ENCODE peak calls at places on chromosomes 16 and 17, in nine cellular contexts. One of them, this sample, is unnamed.

GRCh38 chr16:89710709-89711564 is 9.4 kb upstream of the SPATA2L start:
- DNase-seq in CD8-positive, alpha-beta memory T cell: no peak
- DNase-seq in A172: no peak
- DNase-seq in GM06990: no peak
- DNase-seq in T-helper 9 cell: no peak
- DNase-seq in AG09309: no peak
- DNase-seq in amygdala: no peak
- DNase-seq in heart left ventricle: no peak
- DNase-seq in hypothalamus: no peak
- DNase-seq in this sample: no peak

GRCh38 chr17:57406131-57406980 is 150.0 kb downstream of the MSI2 start:
- DNase-seq in GM06990: no peak
- DNase-seq in hypothalamus: peak; percentile 45
- DNase-seq in CD8-positive, alpha-beta memory T cell: no peak
- DNase-seq in A172: peak; percentile 23
- DNase-seq in heart left ventricle: no peak
- DNase-seq in AG09309: peak; percentile 8
- DNase-seq in T-helper 9 cell: no peak
- DNase-seq in amygdala: peak; percentile 74
- DNase-seq in this sample: no peak

GRCh38 chr17:39746145-39746461 is 8.4 kb downstream of the GRB7 start:
- DNase-seq in A172: no peak
- DNase-seq in hypothalamus: no peak
- DNase-seq in CD8-positive, alpha-beta memory T cell: no peak
- DNase-seq in heart left ventricle: no peak
- DNase-seq in T-helper 9 cell: no peak
- DNase-seq in amygdala: no peak
- DNase-seq in AG09309: no peak
- DNase-seq in GM06990: no peak
- DNase-seq in this sample: peak; percentile 17

GRCh38 chr17:36933174-36934143 is 3.8 kb upstream of the LHX1 start:
- DNase-seq in T-helper 9 cell: no peak
- DNase-seq in AG09309: no peak
- DNase-seq in A172: no peak
- DNase-seq in CD8-positive, alpha-beta memory T cell: no peak
- DNase-seq in heart left ventricle: no peak
- DNase-seq in GM06990: no peak
- DNase-seq in amygdala: no peak
- DNase-seq in hypothalamus: no peak
- DNase-seq in this sample: no peak

GRCh38 chr16:77090062-77090461 is 100.9 kb upstream of the MON1B start:
- DNase-seq in AG09309: no peak
- DNase-seq in heart left ventricle: no peak
- DNase-seq in amygdala: no peak
- DNase-seq in A172: no peak
- DNase-seq in T-helper 9 cell: no peak
- DNase-seq in GM06990: no peak
- DNase-seq in CD8-positive, alpha-beta memory T cell: no peak
- DNase-seq in hypothalamus: no peak
- DNase-seq in this sample: no peak

GRCh38 chr17:74569392-74570003 is 2.2 kb upstream of the CD300H start:
- DNase-seq in T-helper 9 cell: no peak
- DNase-seq in CD8-positive, alpha-beta memory T cell: no peak
- DNase-seq in hypothalamus: no peak
- DNase-seq in heart left ventricle: peak; percentile 47
- DNase-seq in AG09309: peak; percentile 99
- DNase-seq in A172: peak; percentile 100
- DNase-seq in GM06990: no peak
- DNase-seq in amygdala: peak; percentile 22
- DNase-seq in this sample: no peak

GRCh38 chr17:82872591-82873520 is 33.0 kb upstream of the ZNF750 start:
- DNase-seq in heart left ventricle: peak; percentile 24
- DNase-seq in GM06990: no peak
- DNase-seq in amygdala: no peak
- DNase-seq in T-helper 9 cell: no peak
- DNase-seq in CD8-positive, alpha-beta memory T cell: peak; percentile 41
- DNase-seq in hypothalamus: no peak
- DNase-seq in AG09309: no peak
- DNase-seq in A172: no peak
- DNase-seq in this sample: no peak

GRCh38 chr17:56594528-56595418 is 1.3 kb downstream of the NOG start:
- DNase-seq in AG09309: no peak
- DNase-seq in CD8-positive, alpha-beta memory T cell: no peak
- DNase-seq in amygdala: no peak
- DNase-seq in T-helper 9 cell: no peak
- DNase-seq in heart left ventricle: no peak
- DNase-seq in A172: peak; percentile 28
- DNase-seq in GM06990: peak; percentile 32
- DNase-seq in hypothalamus: no peak
- DNase-seq in this sample: peak; percentile 35

GRCh38 chr17:62098623-62099231 is 33.6 kb upstream of the MED13 start:
- DNase-seq in amygdala: no peak
- DNase-seq in GM06990: peak; percentile 69
- DNase-seq in A172: no peak
- DNase-seq in AG09309: no peak
- DNase-seq in T-helper 9 cell: no peak
- DNase-seq in heart left ventricle: no peak
- DNase-seq in hypothalamus: no peak
- DNase-seq in CD8-positive, alpha-beta memory T cell: no peak
- DNase-seq in this sample: no peak

GRCh38 chr17:61495161-61495857 is 43.1 kb downstream of the TBX4 start:
- DNase-seq in amygdala: no peak
- DNase-seq in A172: peak; percentile 98
- DNase-seq in GM06990: peak; percentile 14
- DNase-seq in heart left ventricle: no peak
- DNase-seq in AG09309: peak; percentile 95
- DNase-seq in T-helper 9 cell: no peak
- DNase-seq in hypothalamus: no peak
- DNase-seq in CD8-positive, alpha-beta memory T cell: no peak
- DNase-seq in this sample: no peak

GRCh38 chr17:64385187-64386083 is 5.2 kb downstream of the PECAM1 start:
- DNase-seq in CD8-positive, alpha-beta memory T cell: peak; percentile 72
- DNase-seq in T-helper 9 cell: no peak
- DNase-seq in heart left ventricle: peak; percentile 81
- DNase-seq in amygdala: no peak
- DNase-seq in A172: peak; percentile 96
- DNase-seq in GM06990: no peak
- DNase-seq in AG09309: peak; percentile 44
- DNase-seq in hypothalamus: no peak
- DNase-seq in this sample: peak; percentile 51

GRCh38 chr16:1657841-1658240 is 20.2 kb upstream of the JPT2 start:
- DNase-seq in hypothalamus: no peak
- DNase-seq in GM06990: no peak
- DNase-seq in CD8-positive, alpha-beta memory T cell: no peak
- DNase-seq in AG09309: no peak
- DNase-seq in amygdala: no peak
- DNase-seq in A172: no peak
- DNase-seq in T-helper 9 cell: no peak
- DNase-seq in heart left ventricle: no peak
- DNase-seq in this sample: no peak

GRCh38 chr16:1971678-1972489 is at the start of gene TBL3:
- DNase-seq in CD8-positive, alpha-beta memory T cell: peak; percentile 98
- DNase-seq in T-helper 9 cell: peak; percentile 95
- DNase-seq in AG09309: peak; percentile 62
- DNase-seq in hypothalamus: peak; percentile 90
- DNase-seq in A172: peak; percentile 91
- DNase-seq in GM06990: peak; percentile 97
- DNase-seq in amygdala: peak; percentile 84
- DNase-seq in heart left ventricle: peak; percentile 95
- DNase-seq in this sample: peak; percentile 94

GRCh38 chr17:75632863-75633483 is at the start of gene SMIM5:
- DNase-seq in GM06990: peak; percentile 75
- DNase-seq in AG09309: peak; percentile 63
- DNase-seq in amygdala: peak; percentile 92
- DNase-seq in hypothalamus: peak; percentile 90
- DNase-seq in CD8-positive, alpha-beta memory T cell: peak; percentile 84
- DNase-seq in A172: peak; percentile 81
- DNase-seq in T-helper 9 cell: peak; percentile 83
- DNase-seq in heart left ventricle: peak; percentile 91
- DNase-seq in this sample: peak; percentile 98

GRCh38 chr17:7141824-7142223 is 27.2 kb upstream of the ASGR2 start:
- DNase-seq in GM06990: no peak
- DNase-seq in amygdala: no peak
- DNase-seq in hypothalamus: no peak
- DNase-seq in heart left ventricle: no peak
- DNase-seq in T-helper 9 cell: no peak
- DNase-seq in A172: no peak
- DNase-seq in CD8-positive, alpha-beta memory T cell: no peak
- DNase-seq in AG09309: no peak
- DNase-seq in this sample: no peak

GRCh38 chr17:57601328-57601727 is 143.8 kb downstream of the CCDC182 start:
- DNase-seq in heart left ventricle: peak; percentile 53
- DNase-seq in A172: peak; percentile 30
- DNase-seq in hypothalamus: no peak
- DNase-seq in CD8-positive, alpha-beta memory T cell: peak; percentile 60
- DNase-seq in AG09309: no peak
- DNase-seq in GM06990: no peak
- DNase-seq in T-helper 9 cell: no peak
- DNase-seq in amygdala: no peak
- DNase-seq in this sample: no peak

GRCh38 chr16:1817716-1818115 is 8.9 kb downstream of the HAGH start:
- DNase-seq in hypothalamus: no peak
- DNase-seq in T-helper 9 cell: no peak
- DNase-seq in AG09309: no peak
- DNase-seq in heart left ventricle: no peak
- DNase-seq in GM06990: no peak
- DNase-seq in A172: no peak
- DNase-seq in amygdala: no peak
- DNase-seq in CD8-positive, alpha-beta memory T cell: no peak
- DNase-seq in this sample: no peak

GRCh38 chr16:71476457-71476856 is 12.7 kb downstream of the ZNF19 start:
- DNase-seq in T-helper 9 cell: no peak
- DNase-seq in A172: no peak
- DNase-seq in AG09309: no peak
- DNase-seq in CD8-positive, alpha-beta memory T cell: no peak
- DNase-seq in GM06990: no peak
- DNase-seq in heart left ventricle: no peak
- DNase-seq in amygdala: no peak
- DNase-seq in hypothalamus: no peak
- DNase-seq in this sample: no peak

GRCh38 chr16:83145297-83145696 is 518.5 kb downstream of the CDH13 start:
- DNase-seq in AG09309: no peak
- DNase-seq in CD8-positive, alpha-beta memory T cell: no peak
- DNase-seq in amygdala: no peak
- DNase-seq in T-helper 9 cell: no peak
- DNase-seq in hypothalamus: no peak
- DNase-seq in GM06990: no peak
- DNase-seq in A172: no peak
- DNase-seq in heart left ventricle: no peak
- DNase-seq in this sample: no peak

GRCh38 chr16:79767597-79768280 is 167.2 kb upstream of the MAF start:
- DNase-seq in hypothalamus: no peak
- DNase-seq in GM06990: no peak
- DNase-seq in T-helper 9 cell: no peak
- DNase-seq in A172: no peak
- DNase-seq in heart left ventricle: no peak
- DNase-seq in AG09309: no peak
- DNase-seq in CD8-positive, alpha-beta memory T cell: no peak
- DNase-seq in amygdala: no peak
- DNase-seq in this sample: no peak

GRCh38 chr17:31211352-31212012 is 85.6 kb downstream of the OMG start:
- DNase-seq in AG09309: no peak
- DNase-seq in GM06990: no peak
- DNase-seq in hypothalamus: no peak
- DNase-seq in A172: no peak
- DNase-seq in heart left ventricle: no peak
- DNase-seq in CD8-positive, alpha-beta memory T cell: no peak
- DNase-seq in T-helper 9 cell: no peak
- DNase-seq in amygdala: no peak
- DNase-seq in this sample: no peak

GRCh38 chr17:50361561-50362480 is 11.2 kb downstream of the MRPL27 start:
- DNase-seq in amygdala: peak; percentile 43
- DNase-seq in T-helper 9 cell: peak; percentile 32
- DNase-seq in hypothalamus: no peak
- DNase-seq in AG09309: peak; percentile 28
- DNase-seq in heart left ventricle: peak; percentile 57
- DNase-seq in GM06990: no peak
- DNase-seq in A172: peak; percentile 63
- DNase-seq in CD8-positive, alpha-beta memory T cell: peak; percentile 74
- DNase-seq in this sample: no peak

GRCh38 chr16:89357055-89357454 is 133.3 kb downstream of the ANKRD11 start:
- DNase-seq in GM06990: no peak
- DNase-seq in amygdala: no peak
- DNase-seq in hypothalamus: no peak
- DNase-seq in heart left ventricle: no peak
- DNase-seq in AG09309: no peak
- DNase-seq in CD8-positive, alpha-beta memory T cell: no peak
- DNase-seq in T-helper 9 cell: no peak
- DNase-seq in A172: no peak
- DNase-seq in this sample: no peak

GRCh38 chr17:14489986-14490385 is 189.1 kb downstream of the HS3ST3B1 start:
- DNase-seq in amygdala: no peak
- DNase-seq in heart left ventricle: no peak
- DNase-seq in CD8-positive, alpha-beta memory T cell: no peak
- DNase-seq in T-helper 9 cell: no peak
- DNase-seq in GM06990: no peak
- DNase-seq in AG09309: no peak
- DNase-seq in A172: no peak
- DNase-seq in hypothalamus: no peak
- DNase-seq in this sample: no peak

GRCh38 chr17:50687200-50688066 is 20.3 kb downstream of the ANKRD40 start:
- DNase-seq in T-helper 9 cell: no peak
- DNase-seq in heart left ventricle: no peak
- DNase-seq in A172: peak; percentile 63
- DNase-seq in amygdala: no peak
- DNase-seq in CD8-positive, alpha-beta memory T cell: no peak
- DNase-seq in hypothalamus: no peak
- DNase-seq in GM06990: no peak
- DNase-seq in AG09309: no peak
- DNase-seq in this sample: no peak

GRCh38 chr17:33520404-33521032 is 227.4 kb upstream of the ASIC2 start:
- DNase-seq in T-helper 9 cell: peak; percentile 13
- DNase-seq in GM06990: no peak
- DNase-seq in heart left ventricle: peak; percentile 39
- DNase-seq in hypothalamus: no peak
- DNase-seq in A172: peak; percentile 16
- DNase-seq in amygdala: peak; percentile 7
- DNase-seq in AG09309: no peak
- DNase-seq in CD8-positive, alpha-beta memory T cell: no peak
- DNase-seq in this sample: no peak

This sample was measured in left lung.